ENCODE peak calls at places on chromosomes 13 and 19, in eight cellular contexts. One of them, this sample, is unnamed.

GRCh38 chr13:48593551-48593950 is 60.2 kb upstream of the CYSLTR2 start:
- DNase-seq in uterus: no peak
- DNase-seq in fibroblast of lung: no peak
- DNase-seq in transverse colon: no peak
- DNase-seq in ovary: no peak
- DNase-seq in cardiac fibroblast: no peak
- DNase-seq in lower lobe of right lung: no peak
- DNase-seq in glutamatergic neuron: no peak
- DNase-seq in this sample: no peak

GRCh38 chr13:113934576-113934975 is 39.3 kb downstream of the C13orf46 start:
- DNase-seq in uterus: peak; percentile 15
- DNase-seq in fibroblast of lung: no peak
- DNase-seq in transverse colon: peak; percentile 3
- DNase-seq in ovary: peak; percentile 29
- DNase-seq in cardiac fibroblast: no peak
- DNase-seq in lower lobe of right lung: no peak
- DNase-seq in glutamatergic neuron: no peak
- DNase-seq in this sample: peak; percentile 3

GRCh38 chr13:28138756-28139470 is 568 bp downstream of the PAN3 start:
- DNase-seq in uterus: peak; percentile 78
- DNase-seq in fibroblast of lung: peak; percentile 95
- DNase-seq in transverse colon: peak; percentile 87
- DNase-seq in ovary: peak; percentile 89
- DNase-seq in cardiac fibroblast: peak; percentile 97
- DNase-seq in lower lobe of right lung: peak; percentile 92
- DNase-seq in glutamatergic neuron: peak; percentile 82
- DNase-seq in this sample: peak; percentile 84

GRCh38 chr13:43113603-43114002 is 90.2 kb downstream of the DNAJC15 start:
- DNase-seq in uterus: no peak
- DNase-seq in fibroblast of lung: no peak
- DNase-seq in transverse colon: no peak
- DNase-seq in ovary: no peak
- DNase-seq in cardiac fibroblast: no peak
- DNase-seq in lower lobe of right lung: no peak
- DNase-seq in glutamatergic neuron: no peak
- DNase-seq in this sample: no peak

GRCh38 chr19:30001301-30001700 is 59.3 kb downstream of the URI1 start:
- DNase-seq in uterus: no peak
- DNase-seq in fibroblast of lung: no peak
- DNase-seq in transverse colon: no peak
- DNase-seq in ovary: no peak
- DNase-seq in cardiac fibroblast: no peak
- DNase-seq in lower lobe of right lung: no peak
- DNase-seq in glutamatergic neuron: no peak
- DNase-seq in this sample: no peak

GRCh38 chr13:49476529-49476928 is 19.2 kb upstream of the PHF11 start:
- DNase-seq in uterus: no peak
- DNase-seq in fibroblast of lung: no peak
- DNase-seq in transverse colon: no peak
- DNase-seq in ovary: no peak
- DNase-seq in cardiac fibroblast: no peak
- DNase-seq in lower lobe of right lung: no peak
- DNase-seq in glutamatergic neuron: no peak
- DNase-seq in this sample: no peak

GRCh38 chr19:2763687-2764086 is 19.4 kb downstream of the SGTA start:
- DNase-seq in uterus: no peak
- DNase-seq in fibroblast of lung: no peak
- DNase-seq in transverse colon: no peak
- DNase-seq in ovary: no peak
- DNase-seq in cardiac fibroblast: no peak
- DNase-seq in lower lobe of right lung: no peak
- DNase-seq in glutamatergic neuron: no peak
- DNase-seq in this sample: no peak

GRCh38 chr19:49677232-49677881 is at the start of gene PRMT1:
- DNase-seq in uterus: no peak
- DNase-seq in fibroblast of lung: peak; percentile 29
- DNase-seq in transverse colon: peak; percentile 44
- DNase-seq in ovary: peak; percentile 78
- DNase-seq in cardiac fibroblast: no peak
- DNase-seq in lower lobe of right lung: no peak
- DNase-seq in glutamatergic neuron: peak; percentile 76
- DNase-seq in this sample: peak; percentile 71

GRCh38 chr19:29662604-29663404 is 2.5 kb upstream of the PLEKHF1 start:
- DNase-seq in uterus: peak; percentile 82
- DNase-seq in fibroblast of lung: peak; percentile 96
- DNase-seq in transverse colon: peak; percentile 52
- DNase-seq in ovary: peak; percentile 75
- DNase-seq in cardiac fibroblast: peak; percentile 95
- DNase-seq in lower lobe of right lung: peak; percentile 22
- DNase-seq in glutamatergic neuron: no peak
- DNase-seq in this sample: no peak

GRCh38 chr19:42143341-42144234 is 11.3 kb upstream of the POU2F2 start:
- DNase-seq in uterus: no peak
- DNase-seq in fibroblast of lung: peak; percentile 29
- DNase-seq in transverse colon: no peak
- DNase-seq in ovary: no peak
- DNase-seq in cardiac fibroblast: peak; percentile 52
- DNase-seq in lower lobe of right lung: no peak
- DNase-seq in glutamatergic neuron: no peak
- DNase-seq in this sample: no peak

DNA sequence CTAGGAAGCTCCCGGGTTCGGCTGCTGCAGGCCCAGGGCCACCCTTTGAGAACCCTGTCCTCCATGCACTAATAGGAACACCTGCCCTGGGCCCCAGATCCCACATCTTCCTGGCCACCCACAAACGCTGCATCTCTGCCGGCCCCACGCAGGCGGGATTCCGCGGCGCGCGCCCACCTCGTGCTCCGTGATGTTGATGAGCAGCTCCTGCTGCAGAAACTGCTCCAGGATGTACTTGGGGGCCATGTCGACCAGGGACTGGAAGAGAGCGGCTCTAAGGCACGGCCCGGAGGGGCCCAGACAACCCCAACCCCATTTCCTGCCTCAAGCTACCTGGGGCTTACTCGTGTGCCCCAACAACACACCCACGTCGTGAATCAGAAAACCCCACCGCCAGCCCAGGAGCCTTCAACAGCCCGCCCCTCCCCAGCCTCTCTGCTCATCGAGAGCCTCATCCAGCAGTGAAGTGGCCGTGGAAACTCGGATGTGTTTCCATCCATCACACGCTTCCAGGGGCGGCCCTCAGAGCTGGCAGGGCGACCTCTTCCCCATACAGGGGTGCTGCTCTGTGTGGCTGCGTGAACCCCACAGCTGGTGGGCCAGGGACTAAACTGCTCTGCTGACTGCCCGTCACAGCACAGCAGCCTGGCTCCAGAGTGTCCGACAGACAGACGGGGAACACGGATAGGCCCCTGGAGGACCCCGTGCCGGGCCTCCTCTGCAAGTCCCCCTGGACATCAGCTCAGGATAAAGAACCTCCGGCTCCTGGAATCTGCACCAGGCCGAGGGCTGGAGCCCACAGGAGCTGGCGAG is 4.2 kb downstream of the POLR2E start:
- DNase-seq in uterus: no peak
- DNase-seq in fibroblast of lung: no peak
- DNase-seq in transverse colon: no peak
- DNase-seq in ovary: peak; percentile 32
- DNase-seq in cardiac fibroblast: no peak
- DNase-seq in lower lobe of right lung: no peak
- DNase-seq in glutamatergic neuron: no peak
- DNase-seq in this sample: no peak
- TF ChIP-seq CTCF in uterus: no peak
- TF ChIP-seq CTCF in fibroblast of lung: no peak
- TF ChIP-seq CTCF in transverse colon: no peak
- TF ChIP-seq CTCF in ovary: no peak
- TF ChIP-seq CTCF in cardiac fibroblast: no peak
- TF ChIP-seq CTCF in lower lobe of right lung: no peak
- TF ChIP-seq CTCF in glutamatergic neuron: no peak
- TF ChIP-seq CTCF in this sample: no peak

DNA sequence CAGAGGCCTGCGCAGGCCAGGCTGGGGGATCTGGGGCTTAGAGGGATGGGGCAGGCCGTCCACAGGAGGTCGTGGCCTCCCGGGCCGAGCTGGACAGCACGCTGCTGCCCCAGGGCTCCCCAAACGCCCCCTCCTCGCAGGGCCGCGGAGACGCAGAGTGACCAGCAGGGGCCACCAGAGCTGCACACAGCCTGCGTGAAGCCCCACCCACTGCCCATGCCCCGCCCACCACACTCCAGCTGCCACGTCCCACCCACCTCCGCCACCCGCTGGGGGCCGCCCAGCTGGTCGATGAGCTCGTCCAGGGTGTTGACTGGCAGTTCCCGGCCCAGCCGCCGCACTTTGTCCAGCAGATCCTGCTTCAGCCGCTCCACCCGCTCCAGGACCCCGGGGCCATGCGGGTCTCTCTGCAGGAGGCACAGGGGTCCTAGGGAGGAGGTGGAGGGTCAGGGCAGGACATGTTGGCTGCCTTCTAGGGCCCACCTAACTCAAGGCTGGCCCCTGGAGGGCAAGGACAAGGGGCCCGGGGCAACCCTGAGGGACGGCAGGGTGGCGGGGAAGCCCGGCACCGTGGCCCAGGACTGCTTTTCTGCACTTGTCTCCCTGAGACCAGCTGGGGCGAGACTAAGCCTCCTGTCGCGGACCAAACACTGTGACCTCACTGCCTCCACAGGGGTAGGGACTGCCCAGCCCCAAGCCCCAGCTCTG is 9.6 kb downstream of the GPX4 start:
- DNase-seq in uterus: peak; percentile 95
- DNase-seq in fibroblast of lung: peak; percentile 90
- DNase-seq in transverse colon: peak; percentile 98
- DNase-seq in ovary: peak; percentile 98
- DNase-seq in cardiac fibroblast: peak; percentile 97
- DNase-seq in lower lobe of right lung: peak; percentile 97
- DNase-seq in glutamatergic neuron: peak; percentile 96
- DNase-seq in this sample: peak; percentile 92
- TF ChIP-seq CTCF in uterus: peak; percentile 97
- TF ChIP-seq CTCF in fibroblast of lung: peak; percentile 62
- TF ChIP-seq CTCF in transverse colon: peak; percentile 93
- TF ChIP-seq CTCF in ovary: peak; percentile 95
- TF ChIP-seq CTCF in cardiac fibroblast: peak; percentile 77
- TF ChIP-seq CTCF in lower lobe of right lung: peak; percentile 95
- TF ChIP-seq CTCF in glutamatergic neuron: peak; percentile 76
- TF ChIP-seq CTCF in this sample: peak; percentile 80

DNA sequence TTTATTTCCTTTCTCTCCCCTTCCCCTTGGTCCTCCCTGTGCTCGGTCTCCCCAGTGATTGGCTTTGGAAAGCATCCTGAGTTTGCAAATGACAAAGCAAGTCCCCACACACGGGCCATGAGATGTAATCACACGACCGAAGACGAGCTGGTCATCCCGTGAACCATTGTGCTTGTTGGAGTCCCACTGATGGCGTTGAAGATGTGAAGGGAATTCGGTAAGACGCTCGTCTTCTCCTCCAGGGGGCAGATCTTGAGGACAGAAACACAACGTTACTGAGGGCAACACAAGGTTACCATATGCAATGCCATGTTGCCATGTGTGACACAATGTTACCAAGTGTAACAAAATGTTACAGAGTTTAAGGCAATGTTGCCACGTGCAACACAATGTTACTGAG is 42.0 kb upstream of the SLC15A1 start:
- DNase-seq in uterus: no peak
- DNase-seq in fibroblast of lung: no peak
- DNase-seq in transverse colon: no peak
- DNase-seq in ovary: no peak
- DNase-seq in cardiac fibroblast: no peak
- DNase-seq in lower lobe of right lung: no peak
- DNase-seq in glutamatergic neuron: no peak
- DNase-seq in this sample: no peak
- TF ChIP-seq CTCF in uterus: no peak
- TF ChIP-seq CTCF in fibroblast of lung: no peak
- TF ChIP-seq CTCF in transverse colon: no peak
- TF ChIP-seq CTCF in ovary: no peak
- TF ChIP-seq CTCF in cardiac fibroblast: no peak
- TF ChIP-seq CTCF in lower lobe of right lung: no peak
- TF ChIP-seq CTCF in glutamatergic neuron: no peak
- TF ChIP-seq CTCF in this sample: no peak

GRCh38 chr19:19032420-19033175 is 719 bp downstream of the SUGP2 start:
- DNase-seq in uterus: peak; percentile 65
- DNase-seq in fibroblast of lung: peak; percentile 95
- DNase-seq in transverse colon: peak; percentile 65
- DNase-seq in ovary: peak; percentile 50
- DNase-seq in cardiac fibroblast: peak; percentile 97
- DNase-seq in lower lobe of right lung: peak; percentile 89
- DNase-seq in glutamatergic neuron: peak; percentile 90
- DNase-seq in this sample: peak; percentile 80

GRCh38 chr19:19028526-19028925 is 4.8 kb downstream of the SUGP2 start:
- DNase-seq in uterus: no peak
- DNase-seq in fibroblast of lung: no peak
- DNase-seq in transverse colon: no peak
- DNase-seq in ovary: no peak
- DNase-seq in cardiac fibroblast: no peak
- DNase-seq in lower lobe of right lung: no peak
- DNase-seq in glutamatergic neuron: no peak
- DNase-seq in this sample: no peak

GRCh38 chr19:19034204-19034624 is 811 bp downstream of the ARMC6 start:
- DNase-seq in uterus: no peak
- DNase-seq in fibroblast of lung: peak; percentile 60
- DNase-seq in transverse colon: peak; percentile 78
- DNase-seq in ovary: no peak
- DNase-seq in cardiac fibroblast: peak; percentile 69
- DNase-seq in lower lobe of right lung: peak; percentile 70
- DNase-seq in glutamatergic neuron: peak; percentile 62
- DNase-seq in this sample: no peak

GRCh38 chr19:19033426-19034203 is at the start of the genes ARMC6 and SUGP2:
- DNase-seq in uterus: peak; percentile 89
- DNase-seq in fibroblast of lung: peak; percentile 77
- DNase-seq in transverse colon: peak; percentile 89
- DNase-seq in ovary: peak; percentile 93
- DNase-seq in cardiac fibroblast: peak; percentile 91
- DNase-seq in lower lobe of right lung: peak; percentile 90
- DNase-seq in glutamatergic neuron: peak; percentile 88
- DNase-seq in this sample: peak; percentile 92

DNA sequence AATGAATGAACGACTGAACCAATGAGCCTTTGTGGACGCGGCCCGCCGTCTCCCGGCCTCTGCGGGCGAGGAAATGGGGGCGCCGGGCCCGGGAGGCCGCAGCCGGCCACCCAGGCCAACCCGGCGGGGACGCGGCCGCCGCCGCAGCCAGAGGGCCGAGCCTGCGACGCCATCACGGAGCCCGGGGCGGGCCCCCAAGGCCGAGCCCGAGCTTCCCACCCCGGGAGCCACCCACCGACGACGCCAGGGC is 216 bp downstream of the SUGP2 start:
- DNase-seq in uterus: no peak
- DNase-seq in fibroblast of lung: no peak
- DNase-seq in transverse colon: no peak
- DNase-seq in ovary: no peak
- DNase-seq in cardiac fibroblast: no peak
- DNase-seq in lower lobe of right lung: no peak
- DNase-seq in glutamatergic neuron: no peak
- DNase-seq in this sample: no peak
- TF ChIP-seq CTCF in uterus: no peak
- TF ChIP-seq CTCF in fibroblast of lung: no peak
- TF ChIP-seq CTCF in transverse colon: no peak
- TF ChIP-seq CTCF in ovary: no peak
- TF ChIP-seq CTCF in cardiac fibroblast: no peak
- TF ChIP-seq CTCF in lower lobe of right lung: no peak
- TF ChIP-seq CTCF in glutamatergic neuron: no peak
- TF ChIP-seq CTCF in this sample: no peak